ENCODE peak calls at places on chromosomes 13 and 19, in ten cellular contexts. A, D, U, T, W, N, G, R, Y and I are unnamed samples. For H3K27me3, the result is how much of the 10 kb centered on the place peaks cover.

GRCh38 chr13:29761815-29762214 is 88.6 kb downstream of the UBL3 start:
- DNase-seq in A (no peak), D (no peak), U (no peak), T (no peak), W (no peak), N (no peak), G (no peak), R (no peak), Y (no peak), I (no peak)

GRCh38 chr19:33462112-33462726 is 59.4 kb downstream of the PEPD start:
- DNase-seq in A (no peak), D (no peak), U (peak), T (no peak), W (peak), N (no peak), G (no peak), R (no peak), Y (no peak), I (no peak)

GRCh38 chr13:96499646-96500045 is 409.7 kb downstream of the HS6ST3 start:
- DNase-seq in A (no peak), D (no peak), U (no peak), T (no peak), W (no peak), N (no peak), G (no peak), R (no peak), Y (no peak), I (no peak)

GRCh38 chr13:103351035-103351828 is 285.0 kb upstream of the SLC10A2 start:
- DNase-seq in A (no peak), D (no peak), U (no peak), T (no peak), W (no peak), N (no peak), G (no peak), R (no peak), Y (peak), I (no peak)

GRCh38 chr13:113753171-113753570 is 5.9 kb upstream of the TMEM255B start:
- DNase-seq in A (no peak), D (no peak), U (peak), T (no peak), W (peak), N (no peak), G (no peak), R (no peak), Y (no peak), I (no peak)

GRCh38 chr13:41077475-41077874 is 16.2 kb downstream of the WBP4 start:
- DNase-seq in A (no peak), D (no peak), U (no peak), T (no peak), W (no peak), N (no peak), G (no peak), R (no peak), Y (no peak), I (no peak)

GRCh38 chr13:109088528-109088927 is 459.1 kb downstream of the MYO16 start:
- DNase-seq in A (no peak), D (no peak), U (no peak), T (no peak), W (no peak), N (no peak), G (no peak), R (no peak), Y (no peak), I (no peak)

GRCh38 chr13:37448072-37448471 is 150.5 kb downstream of the POSTN start:
- DNase-seq in A (no peak), D (no peak), U (no peak), T (no peak), W (no peak), N (no peak), G (no peak), R (peak), Y (no peak), I (no peak)

GRCh38 chr19:10960314-10961072 is at the start of gene SMARCA4:
- DNase-seq in A (peak), D (peak), U (peak), T (peak), W (peak), N (peak), G (peak), R (peak), Y (peak), I (peak)

GRCh38 chr13:50670847-50671542 is 172.5 kb downstream of the DLEU7 start:
- DNase-seq in A (no peak), D (no peak), U (no peak), T (no peak), W (no peak), N (no peak), G (no peak), R (no peak), Y (no peak), I (no peak)

GRCh38 chr13:40652588-40652940 is 13.9 kb downstream of the FOXO1 start:
- DNase-seq in A (no peak), D (no peak), U (no peak), T (no peak), W (no peak), N (no peak), G (no peak), R (no peak), Y (no peak), I (no peak)

GRCh38 chr13:111899714-111900389 is 167.1 kb upstream of the SOX1 start:
- DNase-seq in A (no peak), D (no peak), U (no peak), T (no peak), W (no peak), N (no peak), G (no peak), R (no peak), Y (no peak), I (no peak)

GRCh38 chr13:84192125-84192524 is 309.9 kb upstream of the SLITRK1 start:
- DNase-seq in A (no peak), D (no peak), U (no peak), T (no peak), W (no peak), N (no peak), G (no peak), R (peak), Y (no peak), I (no peak)

GRCh38 chr19:2703691-2704216 is 1.3 kb upstream of the GNG7 start:
- DNase-seq in A (no peak), D (no peak), U (no peak), T (no peak), W (no peak), N (no peak), G (no peak), R (no peak), Y (no peak), I (no peak)

GRCh38 chr19:35027851-35028599 is 2.2 kb upstream of the SCN1B start:
- DNase-seq in A (no peak), D (no peak), U (no peak), T (no peak), W (no peak), N (no peak), G (no peak), R (peak), Y (no peak), I (no peak)

GRCh38 chr13:59360108-59360507 is 803.6 kb downstream of the DIAPH3 start:
- DNase-seq in A (no peak), D (no peak), U (no peak), T (no peak), W (no peak), N (no peak), G (no peak), R (no peak), Y (no peak), I (no peak)

GRCh38 chr19:41537789-41538188 is 38.2 kb upstream of the CEACAM21 start:
- DNase-seq in A (no peak), D (no peak), U (no peak), T (no peak), W (peak), N (no peak), G (no peak), R (peak), Y (no peak), I (no peak)

GRCh38 chr19:41352279-41352608 is 1.5 kb downstream of the TGFB1 start:
- DNase-seq in A (no peak), D (no peak), U (no peak), T (no peak), W (no peak), N (no peak), G (no peak), R (no peak), Y (no peak), I (no peak)

GRCh38 chr19:40610396-40611064 is 9.4 kb downstream of the LTBP4 start:
- DNase-seq in A (no peak), D (no peak), U (peak), T (peak), W (peak), N (peak), G (no peak), R (no peak), Y (peak), I (no peak)

GRCh38 chr19:56321981-56322558 is 7.4 kb upstream of the ZSCAN5A start:
- DNase-seq in A (no peak), D (no peak), U (no peak), T (no peak), W (no peak), N (no peak), G (no peak), R (no peak), Y (no peak), I (no peak)

GRCh38 chr19:3369337-3370213 is 3.2 kb downstream of the NFIC start:
- DNase-seq in A (no peak), D (no peak), U (peak), T (no peak), W (no peak), N (peak), G (peak), R (peak), Y (peak), I (peak)

GRCh38 chr19:5054551-5055456 is 85.9 kb downstream of the KDM4B start:
- DNase-seq in A (no peak), D (no peak), U (no peak), T (no peak), W (no peak), N (no peak), G (no peak), R (no peak), Y (no peak), I (peak)

GRCh38 chr13:43785681-43786471 is 896 bp downstream of the ENOX1 start:
- DNase-seq in A (peak), D (peak), U (peak), T (peak), W (peak), N (peak), G (peak), R (peak), Y (peak), I (peak)

GRCh38 chr19:48537541-48537940 is 14.4 kb upstream of the SULT2B1 start:
- DNase-seq in A (no peak), D (no peak), U (no peak), T (no peak), W (no peak), N (no peak), G (no peak), R (no peak), Y (no peak), I (no peak)

GRCh38 chr13:47216176-47216822 is 319.4 kb upstream of the HTR2A start:
- DNase-seq in A (no peak), D (no peak), U (no peak), T (no peak), W (no peak), N (no peak), G (no peak), R (peak), Y (no peak), I (no peak)

GRCh38 chr13:97223711-97224461 is 1.8 kb downstream of the MBNL2 start:
- DNase-seq in A (peak), D (no peak), U (peak), T (peak), W (peak), N (peak), G (peak), R (peak), Y (peak), I (peak)

GRCh38 chr19:8578642-8579265 is 1.5 kb upstream of the MYO1F start:
- DNase-seq in A (peak), D (peak), U (peak), T (peak), W (peak), N (peak), G (peak), R (peak), Y (peak), I (peak)

GRCh38 chr19:22882797-22883196 is 50.7 kb downstream of the ZNF723 start:
- DNase-seq in A (peak), D (no peak), U (no peak), T (no peak), W (no peak), N (no peak), G (no peak), R (peak), Y (no peak), I (no peak)

GRCh38 chr19:55299991-55300390 is 16.2 kb downstream of the BRSK1 start:
- DNase-seq in A (no peak), D (no peak), U (no peak), T (no peak), W (no peak), N (no peak), G (no peak), R (no peak), Y (no peak), I (no peak)

GRCh38 chr19:50906217-50906616 is 5.0 kb downstream of the KLK4 start:
- DNase-seq in A (peak), D (no peak), U (no peak), T (no peak), W (peak), N (peak), G (no peak), R (no peak), Y (peak), I (no peak)
- H3K27me3 ChIP-seq in A (under half), D (half or more), U (under half), T (under half), W (under half), N (under half), G (under half), R (under half), Y (under half), I (under half)

DNA sequence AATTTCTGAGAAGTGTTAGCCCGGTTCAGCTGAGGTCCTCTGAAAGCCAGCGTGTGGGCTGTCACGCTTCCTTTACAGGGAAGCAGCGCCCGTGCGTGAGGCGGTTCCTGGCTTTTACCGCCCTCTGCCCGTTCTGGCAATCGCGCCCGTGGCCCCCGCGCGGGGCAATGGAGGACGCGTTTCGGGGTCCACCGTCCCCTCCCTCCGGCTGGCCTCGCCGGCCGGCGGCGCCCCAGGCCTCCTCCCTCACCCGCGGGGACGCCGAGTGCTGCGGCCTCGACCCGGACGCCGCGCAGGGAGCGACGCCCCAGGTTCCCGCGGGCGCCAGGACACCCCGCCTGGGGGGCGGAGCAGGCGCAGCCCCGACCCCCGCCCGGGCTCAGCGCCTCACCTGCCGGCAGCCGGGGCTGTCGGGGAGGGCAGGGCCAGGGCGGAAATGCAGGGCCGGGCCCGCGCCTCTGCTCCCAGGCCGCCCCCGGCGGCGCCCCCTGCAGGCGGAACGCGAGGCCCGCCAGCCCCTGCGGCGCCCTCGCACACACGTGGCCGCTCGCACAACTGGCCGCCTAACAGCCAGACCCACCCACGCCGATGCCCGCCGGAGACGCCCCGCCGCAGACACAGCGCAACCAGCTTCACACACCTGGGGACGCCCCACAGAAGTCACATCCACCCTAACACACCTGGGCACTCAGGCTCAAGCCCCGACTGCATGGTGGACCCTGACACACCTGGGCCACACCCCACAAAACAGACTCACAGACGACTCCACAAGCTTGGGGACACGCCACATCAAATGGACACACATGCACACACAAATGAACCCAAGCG is at the start of gene GGACT:
- DNase-seq in A (peak), D (no peak), U (peak), T (peak), W (peak), N (peak), G (peak), R (peak), Y (peak), I (peak)
- TF ChIP-seq POLR2A in A (no peak), D (no peak), U (no peak), T (no peak), W (no peak), N (no peak), G (peak), R (no peak), Y (no peak), I (peak)

GRCh38 chr19:7360393-7360984 is 11.8 kb downstream of the ARHGEF18 start:
- DNase-seq in A (no peak), D (no peak), U (no peak), T (no peak), W (no peak), N (no peak), G (peak), R (peak), Y (no peak), I (no peak)

GRCh38 chr19:7358102-7358597 is 9.4 kb downstream of the ARHGEF18 start:
- DNase-seq in A (no peak), D (no peak), U (no peak), T (no peak), W (no peak), N (no peak), G (no peak), R (no peak), Y (no peak), I (no peak)

GRCh38 chr19:7366701-7367420 is 18.1 kb downstream of the ARHGEF18 start:
- DNase-seq in A (no peak), D (no peak), U (no peak), T (no peak), W (no peak), N (no peak), G (no peak), R (peak), Y (no peak), I (no peak)

GRCh38 chr19:7368456-7368855 is 19.7 kb downstream of the ARHGEF18 start:
- DNase-seq in A (no peak), D (no peak), U (no peak), T (no peak), W (no peak), N (no peak), G (peak), R (no peak), Y (peak), I (no peak)

GRCh38 chr19:7363225-7363624 is 14.5 kb downstream of the ARHGEF18 start:
- DNase-seq in A (no peak), D (no peak), U (no peak), T (no peak), W (no peak), N (no peak), G (no peak), R (no peak), Y (no peak), I (no peak)
- H3K27me3 ChIP-seq in A (under half), D (under half), U (under half), T (under half), W (under half), N (under half), G (under half), R (under half), Y (under half), I (under half)

GRCh38 chr19:39433480-39434079 is 2.2 kb downstream of the RPS16 start:
- DNase-seq in A (no peak), D (no peak), U (peak), T (no peak), W (peak), N (no peak), G (no peak), R (no peak), Y (no peak), I (no peak)
- TF ChIP-seq POLR2A in A (no peak), D (no peak), U (no peak), T (no peak), W (no peak), N (no peak), G (no peak), R (no peak), Y (no peak), I (no peak)

GRCh38 chr13:36430247-36431203 is 1.8 kb upstream of the CCNA1 start:
- DNase-seq in A (no peak), D (no peak), U (no peak), T (no peak), W (no peak), N (no peak), G (peak), R (no peak), Y (no peak), I (no peak)
- H3K27me3 ChIP-seq in A (under half), D (half or more), U (under half), T (under half), W (under half), N (under half), G (under half), R (under half), Y (under half), I (under half)

GRCh38 chr19:57746580-57747471 is at the start of gene ZNF776:
- DNase-seq in A (peak), D (peak), U (peak), T (peak), W (peak), N (peak), G (peak), R (peak), Y (peak), I (peak)
- TF ChIP-seq POLR2A in A (no peak), D (no peak), U (no peak), T (no peak), W (peak), N (no peak), G (no peak), R (peak), Y (peak), I (no peak)

DNA sequence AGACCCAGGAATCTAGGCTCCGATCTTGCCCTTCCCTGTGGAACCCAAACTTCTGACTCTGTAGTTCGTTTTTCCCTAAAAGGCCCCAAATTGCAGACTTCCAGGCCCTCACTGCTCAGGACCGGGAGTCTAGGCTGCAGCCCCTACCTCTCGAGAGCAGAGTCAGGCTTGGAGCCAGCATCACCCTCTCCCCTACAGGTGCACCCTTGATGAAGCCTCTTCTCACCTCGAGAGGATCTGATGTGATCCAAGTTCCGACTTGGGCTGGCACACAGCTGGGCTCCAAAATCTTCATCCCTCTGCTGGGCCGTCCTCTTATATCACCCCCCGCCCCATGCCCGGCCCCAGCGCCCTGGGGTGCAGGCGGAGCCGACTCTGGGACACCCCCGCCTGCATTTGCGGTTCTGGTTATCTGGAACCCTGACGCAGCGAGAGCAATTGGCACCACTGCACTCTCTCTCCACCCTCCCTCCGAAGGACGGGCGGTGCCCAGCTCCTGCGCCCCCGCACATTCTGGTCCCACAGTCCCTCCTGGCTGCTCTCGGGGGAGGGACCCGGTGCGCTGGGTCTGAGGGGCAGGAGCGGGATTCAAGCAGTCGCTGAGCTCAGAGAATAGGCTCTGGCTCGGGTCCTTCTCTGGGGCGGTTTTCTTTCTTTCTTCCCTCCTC is at the start of gene KLK7:
- DNase-seq in A (no peak), D (no peak), U (no peak), T (no peak), W (no peak), N (no peak), G (no peak), R (no peak), Y (no peak), I (no peak)
- H3K27me3 ChIP-seq in A (under half), D (half or more), U (under half), T (under half), W (under half), N (under half), G (under half), R (under half), Y (under half), I (under half)